ENCODE peak calls at places on chromosomes 2 and 18, in nine cellular contexts. P is NCI-H1048; S is activated CD4-positive, alpha-beta T cell treated with anti-CD3 and anti-CD28 coated beads, Interleukin-2, amount 50 U/mL, for 48 hours; O is body of pancreas; J is astrocyte of the cerebellum; M is BJ; B is T-helper 17 cell; F is ovary; C is suprapubic skin. K is an unnamed sample.
A peak's percentile ranks its signal among the peaks of the same experiment; 100 is the strongest.

GRCh38 chr2:240139666-240140393 is 628 bp downstream of the OTOS start:
- DNase-seq in P (no peak), S (no peak), O (no peak), J (no peak), M (no peak), B (no peak), F (peak; percentile 18), C (peak; percentile 38), K (no peak)

GRCh38 chr18:56240405-56240804 is 398.0 kb downstream of the TXNL1 start:
- DNase-seq in P (no peak), S (no peak), O (no peak), J (no peak), M (no peak), B (no peak), F (no peak), C (no peak), K (no peak)

GRCh38 chr2:88933980-88934379 is 242.5 kb downstream of the RPIA start:
- DNase-seq in P (no peak), S (no peak), O (no peak), J (no peak), M (no peak), B (no peak), F (no peak), C (no peak), K (no peak)

GRCh38 chr18:52700757-52701156 is 360.8 kb downstream of the DCC start:
- DNase-seq in P (no peak), S (no peak), O (no peak), J (no peak), M (no peak), B (no peak), F (no peak), C (no peak), K (no peak)

GRCh38 chr2:105754999-105755398 is 10.3 kb downstream of the NCK2 start:
- DNase-seq in P (no peak), S (no peak), O (no peak), J (no peak), M (no peak), B (no peak), F (no peak), C (no peak), K (no peak)

GRCh38 chr2:105645031-105645940 is 99.4 kb upstream of the NCK2 start:
- DNase-seq in P (no peak), S (no peak), O (no peak), J (no peak), M (no peak), B (no peak), F (no peak), C (no peak), K (no peak)

GRCh38 chr18:62611395-62612241 is 88.8 kb downstream of the ZCCHC2 start:
- DNase-seq in P (no peak), S (no peak), O (no peak), J (no peak), M (no peak), B (no peak), F (peak; percentile 64), C (no peak), K (no peak)

GRCh38 chr2:102032368-102033027 is 40.7 kb downstream of the IL1R2 start:
- DNase-seq in P (no peak), S (no peak), O (no peak), J (no peak), M (no peak), B (no peak), F (no peak), C (no peak), K (no peak)

GRCh38 chr2:51720826-51721225 is 688.9 kb upstream of the NRXN1 start:
- DNase-seq in P (no peak), S (no peak), O (no peak), J (no peak), M (no peak), B (no peak), F (no peak), C (no peak), K (no peak)

GRCh38 chr2:165927353-165927752 is 26.2 kb downstream of the TTC21B start:
- DNase-seq in P (no peak), S (no peak), O (no peak), J (no peak), M (no peak), B (no peak), F (no peak), C (no peak), K (no peak)